ENCODE peak calls at places on chromosomes 4 and X, in seven cellular contexts. K is A549, V is AG04450, J is endothelial cell of umbilical vein, M is type B pancreatic cell, I is choroid plexus epithelial cell, H is astrocyte. T is an unnamed sample.
A peak's percentile ranks its signal among the peaks of the same experiment; 100 is the strongest.

GRCh38 chr4:183988874-183989273 is 83.8 kb downstream of the STOX2 start:
- DNase-seq in K (no peak), V (no peak), J (no peak), M (no peak), I (no peak), H (no peak), T (no peak)

GRCh38 chr4:55866290-55866907 is 13.0 kb downstream of the EXOC1 start:
- DNase-seq in K (no peak), V (peak; percentile 72), J (peak; percentile 88), M (no peak), I (peak; percentile 97), H (peak; percentile 96), T (no peak)

GRCh38 chrX:19799319-19800182 is 87.8 kb downstream of the SH3KBP1 start:
- DNase-seq in K (no peak), V (no peak), J (peak; percentile 55), M (no peak), I (peak; percentile 33), H (peak; percentile 51), T (peak; percentile 56)

GRCh38 chr4:119025916-119026661 is 109.5 kb upstream of the MYOZ2 start:
- DNase-seq in K (peak; percentile 38), V (peak; percentile 78), J (no peak), M (no peak), I (peak; percentile 97), H (peak; percentile 92), T (no peak)

GRCh38 chr4:3263053-3263958 is 14.3 kb downstream of the MSANTD1 start:
- DNase-seq in K (no peak), V (no peak), J (no peak), M (peak; percentile 60), I (no peak), H (no peak), T (peak; percentile 74)

GRCh38 chr4:151712777-151713176 is 48.0 kb downstream of the GATB start:
- DNase-seq in K (no peak), V (no peak), J (no peak), M (no peak), I (no peak), H (no peak), T (no peak)

GRCh38 chrX:129557844-129558243 is 17.8 kb downstream of the OCRL start:
- DNase-seq in K (no peak), V (no peak), J (peak; percentile 55), M (no peak), I (peak; percentile 36), H (peak; percentile 6), T (no peak)

GRCh38 chrX:148771440-148771839 is 271.0 kb downstream of the AFF2 start:
- DNase-seq in K (no peak), V (no peak), J (peak; percentile 3), M (no peak), I (peak; percentile 36), H (no peak), T (no peak)

GRCh38 chrX:17098516-17099247 is 152.2 kb downstream of the REPS2 start:
- DNase-seq in K (no peak), V (no peak), J (no peak), M (no peak), I (no peak), H (no peak), T (no peak)

GRCh38 chr4:141786921-141787320 is 150.5 kb downstream of the IL15 start:
- DNase-seq in K (no peak), V (no peak), J (no peak), M (no peak), I (no peak), H (no peak), T (no peak)

GRCh38 chrX:132423323-132423722 is 65.5 kb downstream of the MBNL3 start:
- DNase-seq in K (no peak), V (no peak), J (no peak), M (no peak), I (no peak), H (no peak), T (no peak)

GRCh38 chrX:41050359-41050758 is 34.9 kb upstream of the USP9X start:
- DNase-seq in K (no peak), V (no peak), J (no peak), M (no peak), I (no peak), H (no peak), T (no peak)

GRCh38 chr4:122764071-122764807 is 31.7 kb downstream of the BBS12 start:
- DNase-seq in K (no peak), V (no peak), J (peak; percentile 72), M (no peak), I (peak; percentile 42), H (peak; percentile 69), T (no peak)

GRCh38 chrX:37846934-37847732 is at the start of gene DYNLT3:
- DNase-seq in K (peak; percentile 35), V (no peak), J (peak; percentile 83), M (peak; percentile 77), I (peak; percentile 61), H (peak; percentile 62), T (peak; percentile 87)

GRCh38 chrX:53412441-53412840 is 10.0 kb downstream of the SMC1A start:
- DNase-seq in K (no peak), V (no peak), J (no peak), M (no peak), I (no peak), H (no peak), T (no peak)

GRCh38 chr4:95835672-95836071 is 4.2 kb upstream of the PDHA2 start:
- DNase-seq in K (no peak), V (no peak), J (peak; percentile 21), M (no peak), I (peak; percentile 25), H (no peak), T (no peak)
- TF ChIP-seq CTCF in K (no peak), V (no peak), J (no peak), M (peak; percentile 74), I (peak; percentile 48), H (peak; percentile 7), T (peak; percentile 38)

DNA sequence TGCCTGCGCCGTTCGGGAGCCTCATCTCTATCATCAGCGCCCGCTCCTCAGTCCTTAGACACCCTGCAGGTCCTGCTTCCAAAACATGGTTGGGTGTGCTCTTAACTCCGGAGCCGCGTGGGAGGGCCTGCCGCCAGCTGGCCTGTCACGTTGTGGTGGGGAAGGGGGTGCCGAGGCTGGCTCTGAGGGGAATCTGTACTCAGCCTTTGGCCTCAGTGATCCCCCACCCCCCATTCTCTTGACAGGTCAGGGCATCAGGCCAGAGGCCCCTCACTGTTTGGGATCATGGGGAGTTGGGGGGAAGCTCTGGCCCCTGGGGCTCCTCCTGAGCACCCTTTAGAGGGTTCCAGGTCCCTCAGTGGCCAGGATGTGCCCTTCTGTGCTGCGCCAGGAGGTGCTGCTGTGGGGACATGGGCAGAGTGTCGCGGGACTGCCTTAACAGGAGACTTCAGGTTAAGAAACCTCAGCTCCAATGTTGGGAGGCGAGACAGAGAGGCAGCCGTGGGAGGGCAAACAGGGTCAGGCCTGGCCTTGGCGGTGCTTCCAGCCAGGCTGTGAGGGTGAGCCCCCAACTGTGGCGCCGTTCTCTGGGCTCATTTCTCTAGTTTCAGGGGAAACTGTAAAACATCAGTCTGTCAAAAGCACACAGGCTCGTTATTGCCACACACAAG is 33.5 kb downstream of the TRMT44 start:
- DNase-seq in K (no peak), V (no peak), J (no peak), M (no peak), I (peak; percentile 52), H (no peak), T (no peak)
- TF ChIP-seq CTCF in K (no peak), V (no peak), J (no peak), M (no peak), I (peak; percentile 26), H (no peak), T (no peak)

GRCh38 chrX:44945736-44946135 is 72.7 kb downstream of the KDM6A start:
- DNase-seq in K (no peak), V (no peak), J (no peak), M (no peak), I (peak; percentile 7), H (no peak), T (no peak)
- TF ChIP-seq CTCF in K (no peak), V (peak; percentile 9), J (no peak), M (no peak), I (peak; percentile 13), H (no peak), T (no peak)

DNA sequence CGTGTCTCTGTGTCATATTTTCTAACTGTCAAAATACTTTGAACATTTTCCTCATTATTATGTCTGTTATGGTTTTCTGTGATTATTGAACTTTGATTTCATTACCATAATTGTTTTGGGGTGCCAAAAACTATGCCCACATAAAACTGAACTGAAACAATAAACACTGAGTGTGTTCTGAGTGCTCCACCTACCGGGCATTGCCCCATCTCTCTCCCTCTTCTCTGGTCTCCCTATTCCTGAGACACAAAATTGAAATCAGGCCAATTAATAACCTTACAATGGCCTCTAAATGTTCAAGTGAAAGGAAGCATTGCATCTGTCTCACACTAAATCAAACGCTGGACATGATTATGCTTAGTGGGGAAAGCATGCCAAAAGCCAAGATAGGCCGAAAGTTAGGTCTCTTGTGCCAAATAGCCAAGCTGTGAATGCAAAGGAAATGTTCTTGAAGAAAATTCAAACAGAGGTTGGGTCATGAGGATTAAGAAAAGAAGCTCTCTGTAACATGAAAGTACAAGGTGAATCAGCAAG is 972.3 kb downstream of the PCDH7 start:
- DNase-seq in K (no peak), V (no peak), J (peak; percentile 33), M (no peak), I (no peak), H (no peak), T (no peak)
- TF ChIP-seq CTCF in K (peak; percentile 8), V (peak; percentile 38), J (no peak), M (peak; percentile 25), I (peak; percentile 16), H (no peak), T (peak; percentile 34)

DNA sequence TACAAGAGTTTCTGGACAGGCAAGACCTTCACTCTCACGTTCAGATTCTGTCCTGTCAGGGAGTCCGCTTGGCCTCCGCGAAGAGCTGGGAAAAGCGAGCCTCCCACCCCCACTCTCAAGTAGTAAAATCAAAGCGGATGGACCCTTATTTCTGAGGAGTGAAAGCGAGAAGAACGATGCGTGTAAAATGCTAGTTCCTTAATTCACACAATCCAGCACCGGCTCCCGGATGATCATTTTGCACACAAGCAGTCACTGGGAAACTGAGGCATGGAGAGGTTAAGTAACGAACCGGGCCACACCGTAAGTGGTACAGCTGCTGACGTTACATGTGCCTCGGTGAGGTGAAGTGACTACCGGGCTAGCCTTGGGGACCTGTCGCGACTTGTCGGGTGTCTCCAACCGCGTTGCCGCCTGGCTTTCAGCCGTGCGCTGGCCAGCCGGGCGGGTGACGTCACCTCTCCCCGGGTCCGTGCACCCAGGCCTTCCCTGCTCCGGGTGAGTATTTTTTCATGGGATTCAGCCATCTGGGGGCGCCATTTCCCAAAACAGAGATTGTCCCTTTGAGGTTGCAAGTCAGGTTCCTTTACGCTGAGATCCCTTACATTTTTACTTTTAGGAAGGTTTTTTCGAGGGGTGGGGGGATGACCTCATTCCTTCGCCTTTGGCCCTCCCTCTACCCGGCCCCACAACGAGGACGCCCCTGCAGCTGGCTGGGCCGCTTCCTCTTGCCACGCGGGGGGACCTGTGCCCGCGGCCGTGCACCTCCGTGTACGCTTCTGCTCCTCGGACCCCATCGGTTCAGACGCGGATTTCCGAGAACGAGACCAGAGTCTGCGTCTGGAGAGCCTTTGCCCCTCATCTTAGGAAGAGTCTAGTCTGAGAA is 3.4 kb upstream of the SFRP2 start:
- DNase-seq in K (no peak), V (no peak), J (no peak), M (peak; percentile 78), I (peak; percentile 37), H (no peak), T (no peak)
- TF ChIP-seq CTCF in K (no peak), V (no peak), J (no peak), M (peak; percentile 76), I (peak; percentile 41), H (peak; percentile 29), T (no peak)